ENCODE peak calls at places on chromosomes 1 and 21, in six cellular contexts. F is thoracic aorta; H is left ventricle myocardium inferior; T is CD8-positive, alpha-beta T cell; I is testis; P is mucosa of descending colon. M is an unnamed sample.

GRCh38 chr1:125086611-125087010 is 3901.8 kb downstream of the SRGAP2C start:
- DNase-seq in F (no peak), I (no peak), T (no peak), P (no peak), H (no peak), M (no peak)

GRCh38 chr21:45818276-45818903 is 163.2 kb upstream of the COL6A1 start:
- DNase-seq in F (no peak), T (no peak), P (no peak), H (no peak), I (no peak), M (no peak)

GRCh38 chr21:45544449-45545235 is 2.4 kb upstream of the SLC19A1 start:
- DNase-seq in H (peak; percentile 4), P (no peak), T (no peak), F (no peak), I (no peak), M (no peak)

GRCh38 chr21:21807598-21807903 is 809.3 kb downstream of the NCAM2 start:
- DNase-seq in P (no peak), I (no peak), T (no peak), H (no peak), F (no peak), M (peak; percentile 14)

GRCh38 chr1:16237343-16237830 is 404 bp upstream of the CPLANE2 start:
- DNase-seq in T (no peak), I (no peak), F (no peak), P (no peak), H (no peak), M (no peak)

GRCh38 chr21:46124083-46124925 is 26.4 kb downstream of the COL6A2 start:
- DNase-seq in I (peak; percentile 11), H (no peak), T (peak; percentile 3), F (no peak), P (no peak), M (no peak)

GRCh38 chr1:15299811-15300210 is 52.8 kb downstream of the FHAD1 start:
- DNase-seq in F (no peak), P (no peak), H (no peak), T (no peak), I (no peak), M (no peak)

GRCh38 chr1:222543817-222544216 is 4.1 kb downstream of the HHIPL2 start:
- DNase-seq in H (no peak), I (no peak), T (no peak), P (no peak), F (no peak), M (no peak)

GRCh38 chr1:29230553-29231378 is at the start of gene MECR:
- DNase-seq in T (peak; percentile 96), F (peak; percentile 70), H (peak; percentile 94), P (peak; percentile 96), I (peak; percentile 95), M (peak; percentile 71)

GRCh38 chr1:98992844-98993243 is 11.8 kb downstream of the PLPPR5 start:
- DNase-seq in I (no peak), F (no peak), P (no peak), T (no peak), H (no peak), M (no peak)

GRCh38 chr1:171366099-171366498 is 52.1 kb downstream of the FMO4 start:
- DNase-seq in H (no peak), T (no peak), I (no peak), F (no peak), P (no peak), M (peak; percentile 25)

GRCh38 chr1:223609961-223610360 is 55.5 kb downstream of the CAPN8 start:
- DNase-seq in F (no peak), T (no peak), P (no peak), H (no peak), I (no peak), M (no peak)

GRCh38 chr1:228956864-228957263 is 221.6 kb downstream of the RHOU start:
- DNase-seq in I (no peak), T (no peak), F (no peak), P (no peak), H (no peak), M (no peak)

GRCh38 chr1:235902638-235903542 is 36.2 kb upstream of the LYST start:
- DNase-seq in H (no peak), F (no peak), T (no peak), P (peak; percentile 87), I (peak; percentile 50), M (peak; percentile 84)

GRCh38 chr1:94095112-94095637 is 25.8 kb downstream of the ABCA4 start:
- DNase-seq in H (peak; percentile 90), I (peak; percentile 83), P (peak; percentile 48), T (no peak), F (peak; percentile 11), M (peak; percentile 91)

GRCh38 chr1:86231076-86231475 is 74.5 kb upstream of the COL24A1 start:
- DNase-seq in I (no peak), T (no peak), P (no peak), H (no peak), F (no peak), M (no peak)

GRCh38 chr1:47709302-47710074 is 271.6 kb downstream of the FOXD2 start:
- DNase-seq in I (no peak), T (peak; percentile 12), H (no peak), F (no peak), P (peak; percentile 57), M (no peak)

GRCh38 chr1:240790851-240791250 is 178.9 kb upstream of the GREM2 start:
- DNase-seq in T (no peak), H (no peak), P (no peak), I (no peak), F (no peak), M (peak; percentile 36)

GRCh38 chr1:196535727-196536126 is 72.5 kb downstream of the KCNT2 start:
- DNase-seq in I (no peak), H (no peak), P (no peak), F (no peak), T (no peak), M (peak; percentile 4)

GRCh38 chr1:1317420-1317819 is 7.0 kb downstream of the INTS11 start:
- DNase-seq in P (no peak), F (no peak), T (no peak), H (no peak), I (no peak), M (no peak)

GRCh38 chr1:38045431-38046332 is 911 bp downstream of the POU3F1 start:
- DNase-seq in H (no peak), T (no peak), P (no peak), I (peak; percentile 21), F (no peak), M (no peak)

GRCh38 chr21:44513389-44514217 is 26.4 kb downstream of the KRTAP10-1 start:
- DNase-seq in H (no peak), F (no peak), I (no peak), P (no peak), T (no peak), M (no peak)
- H3K4me3 ChIP-seq in H (no peak overlapping the region), F (no peak overlapping the region), I (no peak overlapping the region), P (no peak overlapping the region), T (no peak overlapping the region), M (no peak overlapping the region)

DNA sequence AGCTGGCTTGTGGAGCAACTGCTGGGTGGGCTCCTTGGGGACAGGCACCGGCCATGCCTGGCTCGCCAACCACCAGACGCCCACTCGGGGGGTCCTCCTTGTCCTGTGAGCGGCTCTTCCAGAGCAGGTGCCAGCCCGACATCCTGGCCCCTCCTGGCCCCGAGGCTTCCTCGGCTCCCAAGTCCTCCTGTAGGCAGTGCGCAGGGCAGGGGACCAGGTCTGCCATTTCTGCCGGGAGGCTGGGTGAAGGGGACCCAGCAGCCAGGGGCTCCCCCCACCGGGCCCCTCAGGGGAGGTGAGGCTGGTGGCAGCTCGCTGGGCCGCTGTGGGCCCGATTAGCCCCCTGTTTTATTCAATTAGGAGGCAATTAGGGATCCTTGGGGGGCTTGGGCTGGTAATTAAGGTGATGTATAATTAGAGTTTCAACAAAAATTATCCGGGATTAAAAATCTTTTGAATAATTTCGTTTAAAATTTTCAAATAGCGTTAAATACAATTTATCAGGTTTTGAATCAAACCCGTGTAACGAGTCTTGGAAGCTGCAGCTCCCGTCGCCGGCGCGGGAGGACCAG is 4.0 kb downstream of the PRDM16 start:
- DNase-seq in I (no peak), H (no peak), P (no peak), T (no peak), F (no peak), M (no peak)
- H3K4me3 ChIP-seq in I (peak overlapping the region; percentile 36), H (peak overlapping the region; percentile 87), P (no peak overlapping the region), T (no peak overlapping the region), F (peak overlapping the region; percentile 88), M (no peak overlapping the region)

GRCh38 chr1:9194024-9194423 is 40.5 kb upstream of the H6PD start:
- DNase-seq in F (no peak), I (no peak), T (no peak), P (no peak), H (no peak), M (no peak)
- H3K4me3 ChIP-seq in F (no peak overlapping the region), I (no peak overlapping the region), T (no peak overlapping the region), P (no peak overlapping the region), H (no peak overlapping the region), M (no peak overlapping the region)

DNA sequence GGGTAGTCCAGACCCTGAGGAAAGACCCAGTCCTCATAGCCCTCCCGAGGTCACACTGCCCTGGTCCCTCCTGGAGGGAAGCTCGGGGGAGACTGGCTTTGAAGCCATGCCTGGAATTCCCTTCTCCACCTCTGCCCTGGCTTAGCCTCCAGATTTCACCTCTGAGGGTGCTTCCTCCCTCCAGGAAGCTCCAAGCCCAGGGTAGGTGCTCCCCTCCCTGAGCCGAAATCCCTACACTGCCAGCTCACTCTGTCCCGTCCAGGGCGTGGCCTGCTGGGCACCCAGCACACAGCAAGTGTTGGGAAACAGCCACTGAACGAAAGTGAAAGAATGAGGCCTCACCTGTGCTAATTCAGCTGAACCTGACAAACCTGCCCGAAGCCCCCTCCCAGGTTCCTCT is 6.0 kb upstream of the TNFRSF25 start:
- DNase-seq in F (no peak), T (no peak), P (peak; percentile 87), H (no peak), I (no peak), M (no peak)
- H3K4me3 ChIP-seq in F (no peak overlapping the region), T (no peak overlapping the region), P (no peak overlapping the region), H (no peak overlapping the region), I (no peak overlapping the region), M (no peak overlapping the region)

DNA sequence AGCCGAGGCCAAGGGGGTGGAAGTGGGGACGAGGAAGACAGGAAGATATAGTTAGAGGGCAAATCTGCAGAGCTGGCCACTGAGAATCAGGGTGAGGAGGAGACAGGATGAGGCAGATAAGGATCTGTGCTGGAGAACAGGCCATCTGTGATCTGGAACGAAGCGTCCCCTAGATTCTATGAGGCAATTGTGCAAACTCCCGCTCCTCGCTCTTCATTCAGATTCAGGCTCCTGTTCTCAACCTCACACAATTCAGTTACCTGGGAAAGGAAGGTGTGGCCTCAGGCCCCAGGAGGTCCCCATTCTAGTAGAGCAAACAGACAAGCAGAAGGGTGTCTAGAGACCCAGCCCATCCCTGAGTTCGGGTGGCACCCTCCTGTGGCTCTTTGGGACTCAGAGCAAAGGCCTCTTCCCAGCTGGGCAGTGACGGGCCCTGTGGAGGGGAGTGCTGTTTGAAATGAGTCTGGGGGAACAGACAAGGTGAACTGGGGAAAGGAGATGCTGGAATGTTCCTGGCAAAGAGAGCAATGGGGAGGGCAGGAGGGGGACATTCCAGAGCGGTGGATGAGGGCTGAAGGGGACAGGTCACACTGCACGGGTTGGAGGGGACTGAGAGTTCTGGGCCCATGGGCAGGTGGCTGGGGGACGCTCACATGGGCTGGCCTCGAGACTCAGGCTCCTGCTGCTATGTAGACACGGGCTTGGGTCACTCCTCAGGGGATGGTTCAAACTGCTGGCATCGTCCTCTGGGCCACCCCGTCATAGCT is 39.9 kb upstream of the AJAP1 start:
- DNase-seq in P (no peak), I (no peak), T (no peak), F (no peak), H (no peak), M (no peak)
- H3K4me3 ChIP-seq in P (no peak overlapping the region), I (no peak overlapping the region), T (no peak overlapping the region), F (no peak overlapping the region), H (no peak overlapping the region), M (no peak overlapping the region)